ENCODE peak calls at places on chromosomes 5 and 9, in six cellular contexts. One of them, this sample, is unnamed. For H3K27me3, the result is how much of the 10 kb centered on the place peaks cover.

GRCh38 chr9:126613656-126614055 is at the start of gene LMX1B:
- DNase-seq in CD4-positive, alpha-beta memory T cell: no peak
- DNase-seq in neural progenitor cell: peak
- DNase-seq in uterus: no peak
- DNase-seq in astrocyte: peak
- DNase-seq in HL-60: no peak
- DNase-seq in this sample: no peak

GRCh38 chr5:176639981-176640380 is 7.3 kb upstream of the TSPAN17 start:
- DNase-seq in HL-60: no peak
- DNase-seq in neural progenitor cell: no peak
- DNase-seq in uterus: no peak
- DNase-seq in astrocyte: no peak
- DNase-seq in CD4-positive, alpha-beta memory T cell: no peak
- DNase-seq in this sample: no peak

GRCh38 chr5:73853091-73853490 is 227.1 kb downstream of the ARHGEF28 start:
- DNase-seq in CD4-positive, alpha-beta memory T cell: no peak
- DNase-seq in astrocyte: peak
- DNase-seq in HL-60: no peak
- DNase-seq in uterus: no peak
- DNase-seq in neural progenitor cell: no peak
- DNase-seq in this sample: peak

GRCh38 chr9:114653556-114654159 is 3.9 kb downstream of the TEX53 start:
- DNase-seq in HL-60: peak
- DNase-seq in uterus: peak
- DNase-seq in neural progenitor cell: peak
- DNase-seq in CD4-positive, alpha-beta memory T cell: peak
- DNase-seq in astrocyte: peak
- DNase-seq in this sample: peak

GRCh38 chr5:109231331-109231730 is 178.4 kb downstream of the PJA2 start:
- DNase-seq in HL-60: no peak
- DNase-seq in uterus: no peak
- DNase-seq in CD4-positive, alpha-beta memory T cell: no peak
- DNase-seq in neural progenitor cell: no peak
- DNase-seq in astrocyte: no peak
- DNase-seq in this sample: no peak

GRCh38 chr5:56565693-56566092 is 249.7 kb upstream of the MAP3K1 start:
- DNase-seq in neural progenitor cell: no peak
- DNase-seq in uterus: no peak
- DNase-seq in astrocyte: no peak
- DNase-seq in CD4-positive, alpha-beta memory T cell: no peak
- DNase-seq in HL-60: peak
- DNase-seq in this sample: no peak

GRCh38 chr9:106761493-106761892 is 101.5 kb upstream of the ZNF462 start:
- DNase-seq in astrocyte: no peak
- DNase-seq in HL-60: no peak
- DNase-seq in CD4-positive, alpha-beta memory T cell: no peak
- DNase-seq in uterus: no peak
- DNase-seq in neural progenitor cell: no peak
- DNase-seq in this sample: no peak

GRCh38 chr9:127078336-127078735 is 44.1 kb downstream of the ANGPTL2 start:
- DNase-seq in CD4-positive, alpha-beta memory T cell: no peak
- DNase-seq in HL-60: no peak
- DNase-seq in neural progenitor cell: no peak
- DNase-seq in astrocyte: no peak
- DNase-seq in uterus: peak
- DNase-seq in this sample: no peak

GRCh38 chr9:76213751-76214150 is 180.5 kb downstream of the RFK start:
- DNase-seq in HL-60: no peak
- DNase-seq in neural progenitor cell: no peak
- DNase-seq in astrocyte: peak
- DNase-seq in CD4-positive, alpha-beta memory T cell: no peak
- DNase-seq in uterus: no peak
- DNase-seq in this sample: no peak

GRCh38 chr5:171453056-171453725 is 33.7 kb downstream of the FGF18 start:
- DNase-seq in HL-60: no peak
- DNase-seq in CD4-positive, alpha-beta memory T cell: no peak
- DNase-seq in astrocyte: no peak
- DNase-seq in neural progenitor cell: no peak
- DNase-seq in uterus: no peak
- DNase-seq in this sample: peak

GRCh38 chr5:172586118-172587060 is 54.7 kb upstream of the NEURL1B start:
- DNase-seq in CD4-positive, alpha-beta memory T cell: no peak
- DNase-seq in neural progenitor cell: peak
- DNase-seq in astrocyte: no peak
- DNase-seq in HL-60: no peak
- DNase-seq in uterus: no peak
- DNase-seq in this sample: no peak

GRCh38 chr5:15690611-15691010 is 190.6 kb downstream of the FBXL7 start:
- DNase-seq in CD4-positive, alpha-beta memory T cell: no peak
- DNase-seq in uterus: no peak
- DNase-seq in HL-60: no peak
- DNase-seq in neural progenitor cell: no peak
- DNase-seq in astrocyte: peak
- DNase-seq in this sample: no peak

GRCh38 chr9:92759990-92760893 is 4.4 kb downstream of the BICD2 start:
- DNase-seq in neural progenitor cell: no peak
- DNase-seq in CD4-positive, alpha-beta memory T cell: no peak
- DNase-seq in uterus: no peak
- DNase-seq in astrocyte: no peak
- DNase-seq in HL-60: no peak
- DNase-seq in this sample: no peak

GRCh38 chr9:82538634-82539033 is 524.3 kb downstream of the RASEF start:
- DNase-seq in astrocyte: peak
- DNase-seq in neural progenitor cell: no peak
- DNase-seq in CD4-positive, alpha-beta memory T cell: no peak
- DNase-seq in HL-60: no peak
- DNase-seq in uterus: no peak
- DNase-seq in this sample: no peak

GRCh38 chr5:130743091-130743490 is 422.0 kb downstream of the HINT1 start:
- DNase-seq in astrocyte: no peak
- DNase-seq in HL-60: no peak
- DNase-seq in uterus: no peak
- DNase-seq in CD4-positive, alpha-beta memory T cell: no peak
- DNase-seq in neural progenitor cell: no peak
- DNase-seq in this sample: no peak

GRCh38 chr5:180332051-180332517 is 21.1 kb downstream of the GFPT2 start:
- DNase-seq in CD4-positive, alpha-beta memory T cell: no peak
- DNase-seq in uterus: no peak
- DNase-seq in neural progenitor cell: peak
- DNase-seq in HL-60: no peak
- DNase-seq in astrocyte: peak
- DNase-seq in this sample: peak

GRCh38 chr5:169701910-169702451 is 64.9 kb downstream of the DOCK2 start:
- DNase-seq in neural progenitor cell: peak
- DNase-seq in HL-60: no peak
- DNase-seq in CD4-positive, alpha-beta memory T cell: no peak
- DNase-seq in astrocyte: no peak
- DNase-seq in uterus: no peak
- DNase-seq in this sample: no peak

GRCh38 chr5:54990751-54991349 is 5.5 kb upstream of the ESM1 start:
- DNase-seq in neural progenitor cell: no peak
- DNase-seq in uterus: no peak
- DNase-seq in astrocyte: peak
- DNase-seq in HL-60: no peak
- DNase-seq in CD4-positive, alpha-beta memory T cell: no peak
- DNase-seq in this sample: no peak

GRCh38 chr9:34647651-34648050 is 1.2 kb downstream of the GALT start:
- DNase-seq in HL-60: no peak
- DNase-seq in astrocyte: no peak
- DNase-seq in neural progenitor cell: no peak
- DNase-seq in CD4-positive, alpha-beta memory T cell: peak
- DNase-seq in uterus: no peak
- DNase-seq in this sample: no peak

GRCh38 chr9:111957856-111958631 is 61.4 kb downstream of the UGCG start:
- DNase-seq in astrocyte: peak
- DNase-seq in CD4-positive, alpha-beta memory T cell: no peak
- DNase-seq in uterus: peak
- DNase-seq in neural progenitor cell: no peak
- DNase-seq in HL-60: peak
- DNase-seq in this sample: peak

GRCh38 chr9:94148419-94148818 is 64.2 kb downstream of the PTPDC1 start:
- DNase-seq in HL-60: no peak
- DNase-seq in CD4-positive, alpha-beta memory T cell: no peak
- DNase-seq in uterus: no peak
- DNase-seq in neural progenitor cell: no peak
- DNase-seq in astrocyte: no peak
- DNase-seq in this sample: no peak

GRCh38 chr9:95090871-95091573 is 226.5 kb downstream of the FANCC start:
- DNase-seq in astrocyte: no peak
- DNase-seq in neural progenitor cell: no peak
- DNase-seq in HL-60: no peak
- DNase-seq in CD4-positive, alpha-beta memory T cell: no peak
- DNase-seq in uterus: no peak
- DNase-seq in this sample: no peak

GRCh38 chr5:180441577-180441976 is 52.6 kb upstream of the CNOT6 start:
- DNase-seq in astrocyte: no peak
- DNase-seq in uterus: no peak
- DNase-seq in neural progenitor cell: no peak
- DNase-seq in CD4-positive, alpha-beta memory T cell: no peak
- DNase-seq in HL-60: no peak
- DNase-seq in this sample: peak

GRCh38 chr9:120710110-120710981 is 3.9 kb downstream of the MEGF9 start:
- DNase-seq in HL-60: no peak
- DNase-seq in neural progenitor cell: peak
- DNase-seq in uterus: no peak
- DNase-seq in CD4-positive, alpha-beta memory T cell: peak
- DNase-seq in astrocyte: peak
- DNase-seq in this sample: no peak

GRCh38 chr9:129071526-129072131 is 9.3 kb upstream of the DOLPP1 start:
- DNase-seq in HL-60: no peak
- DNase-seq in uterus: no peak
- DNase-seq in astrocyte: no peak
- DNase-seq in neural progenitor cell: peak
- DNase-seq in CD4-positive, alpha-beta memory T cell: peak
- DNase-seq in this sample: no peak

GRCh38 chr9:132875159-132875558 is 2.9 kb downstream of the AK8 start:
- DNase-seq in neural progenitor cell: no peak
- DNase-seq in HL-60: no peak
- DNase-seq in uterus: no peak
- DNase-seq in CD4-positive, alpha-beta memory T cell: no peak
- DNase-seq in astrocyte: no peak
- DNase-seq in this sample: no peak

GRCh38 chr9:132873403-132873802 is 4.7 kb downstream of the AK8 start:
- DNase-seq in HL-60: no peak
- DNase-seq in astrocyte: no peak
- DNase-seq in uterus: no peak
- DNase-seq in neural progenitor cell: no peak
- DNase-seq in CD4-positive, alpha-beta memory T cell: no peak
- DNase-seq in this sample: no peak

GRCh38 chr9:132864691-132865090 is 13.4 kb downstream of the AK8 start:
- DNase-seq in neural progenitor cell: no peak
- DNase-seq in astrocyte: no peak
- DNase-seq in uterus: no peak
- DNase-seq in CD4-positive, alpha-beta memory T cell: no peak
- DNase-seq in HL-60: no peak
- DNase-seq in this sample: no peak

GRCh38 chr9:132864277-132864676 is 13.8 kb downstream of the AK8 start:
- DNase-seq in astrocyte: no peak
- DNase-seq in neural progenitor cell: no peak
- DNase-seq in uterus: no peak
- DNase-seq in CD4-positive, alpha-beta memory T cell: no peak
- DNase-seq in HL-60: no peak
- DNase-seq in this sample: no peak

GRCh38 chr9:132869266-132869665 is 8.8 kb downstream of the AK8 start:
- DNase-seq in HL-60: no peak
- DNase-seq in uterus: no peak
- DNase-seq in astrocyte: no peak
- DNase-seq in CD4-positive, alpha-beta memory T cell: no peak
- DNase-seq in neural progenitor cell: no peak
- DNase-seq in this sample: no peak
- H3K27me3 ChIP-seq in HL-60: under half
- H3K27me3 ChIP-seq in uterus: under half
- H3K27me3 ChIP-seq in astrocyte: under half
- H3K27me3 ChIP-seq in CD4-positive, alpha-beta memory T cell: under half
- H3K27me3 ChIP-seq in neural progenitor cell: under half
- H3K27me3 ChIP-seq in this sample: under half

DNA sequence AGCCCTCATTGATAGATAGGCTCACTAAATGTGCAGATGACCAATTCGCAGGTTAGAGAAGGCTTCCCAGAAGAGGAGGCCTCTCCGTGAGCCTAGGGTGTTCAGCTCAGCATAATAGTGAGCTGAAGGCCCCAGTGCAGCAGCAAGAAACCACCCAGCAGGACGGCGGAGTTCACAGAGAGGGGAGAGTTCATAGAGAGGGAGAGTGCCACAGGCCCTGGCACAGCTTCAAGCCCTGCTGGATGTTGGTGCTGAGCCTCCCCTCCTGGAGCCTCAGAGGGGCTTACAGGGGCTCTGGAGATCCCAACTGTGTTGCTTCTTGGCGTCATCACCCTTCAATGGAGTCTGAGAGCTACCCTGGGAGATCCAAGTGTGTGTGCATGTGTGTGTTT is 2.1 kb downstream of the SLC22A5 start:
- DNase-seq in uterus: no peak
- DNase-seq in neural progenitor cell: no peak
- DNase-seq in astrocyte: no peak
- DNase-seq in HL-60: no peak
- DNase-seq in CD4-positive, alpha-beta memory T cell: no peak
- DNase-seq in this sample: no peak
- H3K27me3 ChIP-seq in uterus: under half
- H3K27me3 ChIP-seq in neural progenitor cell: under half
- H3K27me3 ChIP-seq in astrocyte: under half
- H3K27me3 ChIP-seq in HL-60: under half
- H3K27me3 ChIP-seq in CD4-positive, alpha-beta memory T cell: under half
- H3K27me3 ChIP-seq in this sample: under half

DNA sequence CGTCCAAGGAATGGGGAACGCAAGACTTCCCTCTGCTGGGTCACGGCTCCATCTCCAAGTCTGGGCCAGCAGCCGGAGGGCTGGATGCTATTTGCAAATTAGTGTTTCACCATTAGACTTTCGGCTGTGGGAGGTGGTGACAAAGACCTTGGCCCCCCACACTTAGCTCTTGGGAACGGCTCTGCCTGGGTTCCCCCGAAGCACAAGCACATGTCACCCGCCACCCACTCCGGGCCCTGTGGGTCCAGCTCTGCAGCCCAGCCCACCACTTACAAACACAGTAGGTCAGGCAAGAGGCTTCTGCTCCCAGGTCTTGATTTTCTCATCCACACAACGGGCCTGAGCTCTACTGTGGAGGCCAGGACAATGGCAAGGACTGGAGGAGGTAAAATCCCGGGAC is 25.8 kb upstream of the TMEM250 start:
- DNase-seq in astrocyte: no peak
- DNase-seq in neural progenitor cell: no peak
- DNase-seq in HL-60: no peak
- DNase-seq in CD4-positive, alpha-beta memory T cell: no peak
- DNase-seq in uterus: no peak
- DNase-seq in this sample: no peak
- H3K27me3 ChIP-seq in astrocyte: under half
- H3K27me3 ChIP-seq in neural progenitor cell: under half
- H3K27me3 ChIP-seq in HL-60: under half
- H3K27me3 ChIP-seq in CD4-positive, alpha-beta memory T cell: under half
- H3K27me3 ChIP-seq in uterus: under half
- H3K27me3 ChIP-seq in this sample: under half

GRCh38 chr9:133307271-133307670 is 28.7 kb downstream of the SURF6 start:
- DNase-seq in neural progenitor cell: no peak
- DNase-seq in astrocyte: no peak
- DNase-seq in uterus: no peak
- DNase-seq in CD4-positive, alpha-beta memory T cell: no peak
- DNase-seq in HL-60: no peak
- DNase-seq in this sample: no peak
- H3K27me3 ChIP-seq in neural progenitor cell: under half
- H3K27me3 ChIP-seq in astrocyte: under half
- H3K27me3 ChIP-seq in uterus: under half
- H3K27me3 ChIP-seq in CD4-positive, alpha-beta memory T cell: under half
- H3K27me3 ChIP-seq in HL-60: under half
- H3K27me3 ChIP-seq in this sample: under half

This sample was measured in trophoblast cell.